ENCODE peak calls at places on chromosomes 1 and 21, in five cellular contexts. U is SJSA1; E is tibial nerve; M is CD8-positive, alpha-beta T cell; Z is left ventricle myocardium inferior. A is an unnamed sample.
A peak's percentile ranks its signal among the peaks of the same experiment; 100 is the strongest.

GRCh38 chr1:104780470-104781078 is 1030.9 kb downstream of the AMY1C start:
- DNase-seq in M (no peak), E (no peak), Z (no peak), U (no peak), A (peak; percentile 20)

GRCh38 chr1:53470155-53470554 is 11.0 kb downstream of the DMRTB1 start:
- DNase-seq in M (no peak), E (peak; percentile 32), U (no peak), Z (peak; percentile 68), A (peak; percentile 74)

GRCh38 chr1:220189750-220190347 is 82.4 kb downstream of the RAB3GAP2 start:
- DNase-seq in Z (no peak), U (no peak), M (no peak), E (no peak), A (no peak)

GRCh38 chr1:56331892-56332567 is 247.3 kb downstream of the PLPP3 start:
- DNase-seq in E (no peak), M (no peak), U (no peak), Z (no peak), A (no peak)

GRCh38 chr21:43342301-43342881 is 84.5 kb downstream of the SIK1 start:
- DNase-seq in E (no peak), M (no peak), Z (no peak), U (no peak), A (no peak)

GRCh38 chr21:17438642-17439041 is 74.2 kb upstream of the CXADR start:
- DNase-seq in M (no peak), Z (no peak), E (no peak), U (no peak), A (no peak)

GRCh38 chr1:203425668-203425999 is 50.0 kb upstream of the PRELP start:
- DNase-seq in U (no peak), E (no peak), Z (no peak), M (no peak), A (no peak)

GRCh38 chr1:61299468-61299867 is 217.1 kb downstream of the NFIA start:
- DNase-seq in E (no peak), U (no peak), M (no peak), Z (no peak), A (no peak)

GRCh38 chr1:201183209-201183608 is 7.4 kb upstream of the IGFN1 start:
- DNase-seq in U (no peak), M (no peak), E (no peak), Z (no peak), A (no peak)

GRCh38 chr1:25992689-25993146 is 5.1 kb downstream of the PAFAH2 start:
- DNase-seq in Z (no peak), E (no peak), U (no peak), M (no peak), A (no peak)

GRCh38 chr1:2449636-2450454 is 26.2 kb upstream of the PLCH2 start:
- DNase-seq in E (no peak), U (no peak), Z (no peak), M (no peak), A (no peak)

GRCh38 chr21:15343066-15343465 is 278.3 kb upstream of the NRIP1 start:
- DNase-seq in Z (no peak), E (no peak), U (no peak), M (no peak), A (no peak)
- H3K9me3 ChIP-seq in Z (no peaks in the 10 kb centered on the region), E (no peaks in the 10 kb centered on the region), U (no peaks in the 10 kb centered on the region), M (no peaks in the 10 kb centered on the region), A (no peaks in the 10 kb centered on the region)

GRCh38 chr1:15122331-15122730 is 31.2 kb upstream of the TMEM51 start:
- DNase-seq in M (no peak), E (no peak), U (no peak), Z (no peak), A (no peak)
- H3K36me3 ChIP-seq in M (no peaks in the 10 kb centered on the region), E (no peaks in the 10 kb centered on the region), U (no peaks in the 10 kb centered on the region), Z (no peaks in the 10 kb centered on the region), A (no peaks in the 10 kb centered on the region)

GRCh38 chr1:5093042-5093441 is 438.6 kb downstream of the AJAP1 start:
- DNase-seq in M (no peak), E (no peak), Z (no peak), U (no peak), A (no peak)
- H3K9me3 ChIP-seq in M (no peaks in the 10 kb centered on the region), E (no peaks in the 10 kb centered on the region), Z (peaks cover 41% of the 10 kb centered on the region), U (peaks cover 6% of the 10 kb centered on the region), A (peaks cover 16% of the 10 kb centered on the region)

GRCh38 chr1:7778133-7778628 is 5.9 kb upstream of the PER3 start:
- DNase-seq in U (no peak), E (no peak), M (no peak), Z (no peak), A (no peak)
- H3K36me3 ChIP-seq in U (peaks cover 78% of the 10 kb centered on the region), E (peaks cover 3% of the 10 kb centered on the region), M (peaks cover 12% of the 10 kb centered on the region), Z (peaks cover 65% of the 10 kb centered on the region), A (no peaks in the 10 kb centered on the region)

GRCh38 chr1:30677471-30677870 is 45.9 kb downstream of the MATN1 start:
- DNase-seq in U (no peak), M (no peak), Z (no peak), E (no peak), A (no peak)
- H3K9me3 ChIP-seq in U (no peaks in the 10 kb centered on the region), M (no peaks in the 10 kb centered on the region), Z (peaks cover 22% of the 10 kb centered on the region), E (no peaks in the 10 kb centered on the region), A (peaks cover 4% of the 10 kb centered on the region)

GRCh38 chr1:165764277-165764676 is 4.4 kb downstream of the TMCO1 start:
- DNase-seq in U (no peak), M (no peak), E (no peak), Z (no peak), A (no peak)

GRCh38 chr1:165763442-165763841 is 5.2 kb downstream of the TMCO1 start:
- DNase-seq in U (no peak), E (no peak), Z (no peak), M (no peak), A (no peak)

DNA sequence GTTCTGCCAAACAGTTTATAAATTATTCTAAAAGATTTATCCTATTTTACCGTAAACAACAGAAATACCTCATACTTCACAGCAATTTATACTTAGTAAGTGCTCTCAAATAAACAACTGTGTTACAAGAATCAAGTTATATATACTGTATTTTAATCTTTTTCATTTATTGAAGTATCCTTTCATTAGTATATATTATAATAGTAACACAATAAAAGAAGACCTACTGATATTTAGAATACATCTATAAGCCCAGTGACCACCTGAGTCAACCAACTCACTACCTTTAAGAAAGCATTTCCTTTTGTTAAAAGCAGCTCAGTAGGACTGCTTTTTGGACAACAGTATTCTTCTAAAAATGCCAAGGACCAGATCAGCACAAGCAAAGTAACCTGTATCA is 5.9 kb downstream of the TMCO1 start:
- DNase-seq in Z (no peak), E (no peak), U (no peak), M (no peak), A (no peak)
- H3K36me3 ChIP-seq in Z (peaks cover 61% of the 10 kb centered on the region), E (no peaks in the 10 kb centered on the region), U (peaks cover 72% of the 10 kb centered on the region), M (peaks cover 8% of the 10 kb centered on the region), A (no peaks in the 10 kb centered on the region)

GRCh38 chr1:40495315-40495903 is 13.2 kb upstream of the EXO5 start:
- DNase-seq in U (no peak), E (no peak), Z (no peak), M (no peak), A (no peak)
- H3K9me3 ChIP-seq in U (peaks cover 28% of the 10 kb centered on the region), E (peaks cover 8% of the 10 kb centered on the region), Z (peaks cover 92% of the 10 kb centered on the region), M (peaks cover 25% of the 10 kb centered on the region), A (peaks cover 83% of the 10 kb centered on the region)

DNA sequence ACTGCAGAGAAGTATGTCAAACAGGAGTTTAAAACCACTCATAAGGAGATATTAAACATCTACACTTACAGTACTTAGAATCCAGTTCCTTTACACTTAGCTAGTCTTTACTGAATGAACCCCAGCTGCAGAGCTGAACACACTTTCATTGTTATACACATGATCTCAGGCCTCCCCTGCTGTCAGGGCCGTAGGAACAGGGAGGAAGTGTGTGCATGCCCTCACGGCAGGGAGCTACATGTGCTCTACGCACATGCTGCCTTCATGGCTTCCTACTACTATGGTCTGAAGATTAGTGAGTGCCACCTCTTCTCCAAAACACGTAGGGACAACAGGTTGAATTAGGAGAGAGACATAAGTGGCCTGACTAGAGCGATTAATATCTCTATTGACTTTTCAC is 191.5 kb downstream of the SIPA1L2 start:
- DNase-seq in Z (no peak), M (no peak), E (no peak), U (no peak), A (no peak)
- H3K36me3 ChIP-seq in Z (peaks cover 62% of the 10 kb centered on the region), M (no peaks in the 10 kb centered on the region), E (peaks cover under 1% of the 10 kb centered on the region), U (peaks cover 2% of the 10 kb centered on the region), A (no peaks in the 10 kb centered on the region)

GRCh38 chr1:161305872-161306519 is 3.8 kb downstream of the MPZ start:
- DNase-seq in Z (peak; percentile 74), U (no peak), E (peak; percentile 38), M (peak; percentile 81), A (peak; percentile 87)

GRCh38 chr1:161304927-161305871 is 4.6 kb downstream of the MPZ start:
- DNase-seq in U (no peak), E (no peak), Z (no peak), M (no peak), A (peak; percentile 38)

GRCh38 chr1:161307892-161308638 is 1.7 kb downstream of the MPZ start:
- DNase-seq in Z (no peak), M (no peak), U (no peak), E (no peak), A (no peak)

GRCh38 chr1:161309868-161310267 is at the start of gene MPZ:
- DNase-seq in E (no peak), Z (no peak), M (no peak), U (no peak), A (no peak)

DNA sequence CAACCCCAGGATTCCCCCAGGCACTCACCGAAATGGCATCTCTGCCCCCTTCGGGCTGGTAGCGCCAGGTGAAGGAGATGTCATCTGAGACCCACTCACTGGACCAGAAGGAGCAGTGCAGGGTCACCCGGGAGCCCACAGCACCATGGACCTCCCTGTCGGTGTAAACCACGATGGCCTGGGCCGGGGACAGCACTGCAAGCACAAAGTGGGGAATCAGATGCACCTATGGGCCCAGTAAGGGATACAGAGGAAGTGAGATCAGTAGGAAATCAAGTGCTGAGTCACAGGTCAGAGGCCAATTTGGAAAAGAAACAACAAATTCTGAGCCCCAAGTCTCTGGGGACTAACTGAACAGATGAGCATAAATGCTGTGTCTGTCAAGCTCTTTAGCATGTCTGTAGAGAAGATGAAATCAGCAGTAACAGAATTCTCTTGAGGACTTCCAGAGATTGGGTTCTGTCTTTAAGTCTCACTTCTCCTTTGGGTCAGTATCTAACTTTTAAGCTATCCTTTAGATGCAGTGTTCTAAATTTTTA is 2.5 kb downstream of the MPZ start:
- DNase-seq in E (no peak), Z (no peak), U (no peak), M (peak; percentile 7), A (peak; percentile 56)
- H3K9me3 ChIP-seq in E (no peaks in the 10 kb centered on the region), Z (no peaks in the 10 kb centered on the region), U (no peaks in the 10 kb centered on the region), M (no peaks in the 10 kb centered on the region), A (no peaks in the 10 kb centered on the region)